ENCODE peak calls at places on chromosomes 5 and 9, in ten cellular contexts. One of them, this sample, is unnamed.

GRCh38 chr5:132059696-132060500 is 557 bp upstream of the IL3 start:
- DNase-seq in WTC11: no peak
- DNase-seq in B cell: no peak
- DNase-seq in NCI-H2029 treated with DMSO at 0.1 percent for 48 hours: no peak
- DNase-seq in stimulated activated CD4-positive, alpha-beta T cell treated with anti-CD3 and anti-CD28 coated beads, TNF-alpha, amount 100 ng/mL, for 24 hours: no peak
- DNase-seq in colonic mucosa: no peak
- DNase-seq in HuH-7: no peak
- DNase-seq in GM12864: no peak
- DNase-seq in PC-9: no peak
- DNase-seq in GM12865: no peak
- DNase-seq in this sample: peak

GRCh38 chr9:122392714-122393113 is 21.9 kb downstream of the PTGS1 start:
- DNase-seq in WTC11: no peak
- DNase-seq in B cell: no peak
- DNase-seq in NCI-H2029 treated with DMSO at 0.1 percent for 48 hours: no peak
- DNase-seq in stimulated activated CD4-positive, alpha-beta T cell treated with anti-CD3 and anti-CD28 coated beads, TNF-alpha, amount 100 ng/mL, for 24 hours: no peak
- DNase-seq in colonic mucosa: no peak
- DNase-seq in HuH-7: no peak
- DNase-seq in GM12864: no peak
- DNase-seq in PC-9: no peak
- DNase-seq in GM12865: no peak
- DNase-seq in this sample: no peak

GRCh38 chr5:173123416-173123815 is 20.9 kb upstream of the BNIP1 start:
- DNase-seq in WTC11: no peak
- DNase-seq in B cell: no peak
- DNase-seq in NCI-H2029 treated with DMSO at 0.1 percent for 48 hours: no peak
- DNase-seq in stimulated activated CD4-positive, alpha-beta T cell treated with anti-CD3 and anti-CD28 coated beads, TNF-alpha, amount 100 ng/mL, for 24 hours: no peak
- DNase-seq in colonic mucosa: no peak
- DNase-seq in HuH-7: peak
- DNase-seq in GM12864: no peak
- DNase-seq in PC-9: no peak
- DNase-seq in GM12865: no peak
- DNase-seq in this sample: no peak

GRCh38 chr9:20701058-20701457 is 17.0 kb downstream of the FOCAD start:
- DNase-seq in WTC11: no peak
- DNase-seq in B cell: no peak
- DNase-seq in NCI-H2029 treated with DMSO at 0.1 percent for 48 hours: no peak
- DNase-seq in stimulated activated CD4-positive, alpha-beta T cell treated with anti-CD3 and anti-CD28 coated beads, TNF-alpha, amount 100 ng/mL, for 24 hours: no peak
- DNase-seq in colonic mucosa: no peak
- DNase-seq in HuH-7: no peak
- DNase-seq in GM12864: no peak
- DNase-seq in PC-9: no peak
- DNase-seq in GM12865: no peak
- DNase-seq in this sample: no peak

GRCh38 chr5:138595396-138595795 is 20.2 kb upstream of the HSPA9 start:
- DNase-seq in WTC11: no peak
- DNase-seq in B cell: no peak
- DNase-seq in NCI-H2029 treated with DMSO at 0.1 percent for 48 hours: no peak
- DNase-seq in stimulated activated CD4-positive, alpha-beta T cell treated with anti-CD3 and anti-CD28 coated beads, TNF-alpha, amount 100 ng/mL, for 24 hours: no peak
- DNase-seq in colonic mucosa: no peak
- DNase-seq in HuH-7: no peak
- DNase-seq in GM12864: no peak
- DNase-seq in PC-9: no peak
- DNase-seq in GM12865: no peak
- DNase-seq in this sample: no peak

GRCh38 chr9:33861917-33862453 is 45.0 kb downstream of the UBE2R2 start:
- DNase-seq in WTC11: no peak
- DNase-seq in B cell: no peak
- DNase-seq in NCI-H2029 treated with DMSO at 0.1 percent for 48 hours: no peak
- DNase-seq in stimulated activated CD4-positive, alpha-beta T cell treated with anti-CD3 and anti-CD28 coated beads, TNF-alpha, amount 100 ng/mL, for 24 hours: no peak
- DNase-seq in colonic mucosa: peak
- DNase-seq in HuH-7: no peak
- DNase-seq in GM12864: no peak
- DNase-seq in PC-9: no peak
- DNase-seq in GM12865: no peak
- DNase-seq in this sample: no peak

GRCh38 chr9:124293712-124294504 is 36.2 kb downstream of the NEK6 start:
- DNase-seq in WTC11: no peak
- DNase-seq in B cell: no peak
- DNase-seq in NCI-H2029 treated with DMSO at 0.1 percent for 48 hours: no peak
- DNase-seq in stimulated activated CD4-positive, alpha-beta T cell treated with anti-CD3 and anti-CD28 coated beads, TNF-alpha, amount 100 ng/mL, for 24 hours: no peak
- DNase-seq in colonic mucosa: no peak
- DNase-seq in HuH-7: no peak
- DNase-seq in GM12864: no peak
- DNase-seq in PC-9: peak
- DNase-seq in GM12865: no peak
- DNase-seq in this sample: no peak

GRCh38 chr9:38232895-38233294 is 159.6 kb upstream of the ALDH1B1 start:
- DNase-seq in WTC11: no peak
- DNase-seq in B cell: no peak
- DNase-seq in NCI-H2029 treated with DMSO at 0.1 percent for 48 hours: no peak
- DNase-seq in stimulated activated CD4-positive, alpha-beta T cell treated with anti-CD3 and anti-CD28 coated beads, TNF-alpha, amount 100 ng/mL, for 24 hours: no peak
- DNase-seq in colonic mucosa: no peak
- DNase-seq in HuH-7: no peak
- DNase-seq in GM12864: no peak
- DNase-seq in PC-9: no peak
- DNase-seq in GM12865: no peak
- DNase-seq in this sample: no peak

GRCh38 chr5:35854248-35854647 is 2.4 kb upstream of the IL7R start:
- DNase-seq in WTC11: no peak
- DNase-seq in B cell: no peak
- DNase-seq in NCI-H2029 treated with DMSO at 0.1 percent for 48 hours: no peak
- DNase-seq in stimulated activated CD4-positive, alpha-beta T cell treated with anti-CD3 and anti-CD28 coated beads, TNF-alpha, amount 100 ng/mL, for 24 hours: peak
- DNase-seq in colonic mucosa: no peak
- DNase-seq in HuH-7: no peak
- DNase-seq in GM12864: no peak
- DNase-seq in PC-9: no peak
- DNase-seq in GM12865: peak
- DNase-seq in this sample: no peak

GRCh38 chr9:133619791-133620190 is 10.6 kb upstream of the FAM163B start:
- DNase-seq in WTC11: no peak
- DNase-seq in B cell: peak
- DNase-seq in NCI-H2029 treated with DMSO at 0.1 percent for 48 hours: no peak
- DNase-seq in stimulated activated CD4-positive, alpha-beta T cell treated with anti-CD3 and anti-CD28 coated beads, TNF-alpha, amount 100 ng/mL, for 24 hours: peak
- DNase-seq in colonic mucosa: no peak
- DNase-seq in HuH-7: no peak
- DNase-seq in GM12864: peak
- DNase-seq in PC-9: no peak
- DNase-seq in GM12865: peak
- DNase-seq in this sample: no peak

GRCh38 chr9:87861332-87861731 is 21.3 kb upstream of the SPATA31E1 start:
- DNase-seq in WTC11: no peak
- DNase-seq in B cell: no peak
- DNase-seq in NCI-H2029 treated with DMSO at 0.1 percent for 48 hours: no peak
- DNase-seq in stimulated activated CD4-positive, alpha-beta T cell treated with anti-CD3 and anti-CD28 coated beads, TNF-alpha, amount 100 ng/mL, for 24 hours: no peak
- DNase-seq in colonic mucosa: no peak
- DNase-seq in HuH-7: no peak
- DNase-seq in GM12864: no peak
- DNase-seq in PC-9: no peak
- DNase-seq in GM12865: no peak
- DNase-seq in this sample: no peak

GRCh38 chr9:107447834-107448233 is 41.7 kb downstream of the KLF4 start:
- DNase-seq in WTC11: no peak
- DNase-seq in B cell: no peak
- DNase-seq in NCI-H2029 treated with DMSO at 0.1 percent for 48 hours: peak
- DNase-seq in stimulated activated CD4-positive, alpha-beta T cell treated with anti-CD3 and anti-CD28 coated beads, TNF-alpha, amount 100 ng/mL, for 24 hours: no peak
- DNase-seq in colonic mucosa: no peak
- DNase-seq in HuH-7: no peak
- DNase-seq in GM12864: no peak
- DNase-seq in PC-9: no peak
- DNase-seq in GM12865: no peak
- DNase-seq in this sample: no peak

GRCh38 chr9:37037137-37037743 is 3.2 kb upstream of the PAX5 start:
- DNase-seq in WTC11: no peak
- DNase-seq in B cell: peak
- DNase-seq in NCI-H2029 treated with DMSO at 0.1 percent for 48 hours: no peak
- DNase-seq in stimulated activated CD4-positive, alpha-beta T cell treated with anti-CD3 and anti-CD28 coated beads, TNF-alpha, amount 100 ng/mL, for 24 hours: no peak
- DNase-seq in colonic mucosa: peak
- DNase-seq in HuH-7: no peak
- DNase-seq in GM12864: no peak
- DNase-seq in PC-9: no peak
- DNase-seq in GM12865: peak
- DNase-seq in this sample: no peak

GRCh38 chr5:163189023-163189553 is 248.3 kb upstream of the CCNG1 start:
- DNase-seq in WTC11: no peak
- DNase-seq in B cell: no peak
- DNase-seq in NCI-H2029 treated with DMSO at 0.1 percent for 48 hours: no peak
- DNase-seq in stimulated activated CD4-positive, alpha-beta T cell treated with anti-CD3 and anti-CD28 coated beads, TNF-alpha, amount 100 ng/mL, for 24 hours: no peak
- DNase-seq in colonic mucosa: no peak
- DNase-seq in HuH-7: no peak
- DNase-seq in GM12864: no peak
- DNase-seq in PC-9: no peak
- DNase-seq in GM12865: no peak
- DNase-seq in this sample: no peak

GRCh38 chr9:114883709-114884108 is 46.7 kb downstream of the TNFSF8 start:
- DNase-seq in WTC11: no peak
- DNase-seq in B cell: no peak
- DNase-seq in NCI-H2029 treated with DMSO at 0.1 percent for 48 hours: no peak
- DNase-seq in stimulated activated CD4-positive, alpha-beta T cell treated with anti-CD3 and anti-CD28 coated beads, TNF-alpha, amount 100 ng/mL, for 24 hours: no peak
- DNase-seq in colonic mucosa: no peak
- DNase-seq in HuH-7: no peak
- DNase-seq in GM12864: no peak
- DNase-seq in PC-9: no peak
- DNase-seq in GM12865: no peak
- DNase-seq in this sample: no peak

GRCh38 chr9:123327697-123328100 is 28.3 kb upstream of the CRB2 start:
- DNase-seq in WTC11: no peak
- DNase-seq in B cell: no peak
- DNase-seq in NCI-H2029 treated with DMSO at 0.1 percent for 48 hours: no peak
- DNase-seq in stimulated activated CD4-positive, alpha-beta T cell treated with anti-CD3 and anti-CD28 coated beads, TNF-alpha, amount 100 ng/mL, for 24 hours: no peak
- DNase-seq in colonic mucosa: peak
- DNase-seq in HuH-7: no peak
- DNase-seq in GM12864: no peak
- DNase-seq in PC-9: peak
- DNase-seq in GM12865: no peak
- DNase-seq in this sample: peak

GRCh38 chr5:53008751-53009150 is 19.6 kb downstream of the ITGA2 start:
- DNase-seq in WTC11: no peak
- DNase-seq in B cell: no peak
- DNase-seq in NCI-H2029 treated with DMSO at 0.1 percent for 48 hours: no peak
- DNase-seq in stimulated activated CD4-positive, alpha-beta T cell treated with anti-CD3 and anti-CD28 coated beads, TNF-alpha, amount 100 ng/mL, for 24 hours: peak
- DNase-seq in colonic mucosa: no peak
- DNase-seq in HuH-7: no peak
- DNase-seq in GM12864: peak
- DNase-seq in PC-9: no peak
- DNase-seq in GM12865: peak
- DNase-seq in this sample: no peak

This sample was measured in stomach.